ENCODE peak calls at places on chromosome 7, in nine cellular contexts. K is Peyer's patch; G is heart right ventricle; D is CD8-positive, alpha-beta T cell; H is lower lobe of right lung; S is cardiac muscle cell; C is right cardiac atrium; O is small intestine; Q is colonic mucosa. N is an unnamed sample.

GRCh38 chr7:99766484-99767099 is 17.4 kb downstream of the CYP3A4 start:
- DNase-seq in K (no peak), G (no peak), D (no peak), H (no peak), S (no peak), C (no peak), O (no peak), Q (no peak), N (no peak)

GRCh38 chr7:1899201-1899600 is 229.1 kb downstream of the ELFN1 start:
- DNase-seq in K (no peak), G (peak; percentile 50), D (no peak), H (peak; percentile 40), S (no peak), C (peak; percentile 92), O (no peak), Q (no peak), N (no peak)

GRCh38 chr7:112431803-112432202 is 18.5 kb upstream of the IFRD1 start:
- DNase-seq in K (no peak), G (no peak), D (no peak), H (no peak), S (no peak), C (no peak), O (no peak), Q (no peak), N (no peak)

GRCh38 chr7:47329320-47329926 is 252.5 kb downstream of the TNS3 start:
- DNase-seq in K (no peak), G (peak; percentile 45), D (no peak), H (no peak), S (no peak), C (peak; percentile 73), O (no peak), Q (no peak), N (no peak)

GRCh38 chr7:144834516-144835165 is 1.2 kb downstream of the TPK1 start:
- DNase-seq in K (peak; percentile 63), G (no peak), D (peak; percentile 55), H (no peak), S (no peak), C (no peak), O (peak; percentile 66), Q (peak; percentile 61), N (peak; percentile 39)

GRCh38 chr7:139999516-139999915 is 63.2 kb downstream of the PARP12 start:
- DNase-seq in K (no peak), G (no peak), D (no peak), H (no peak), S (no peak), C (no peak), O (no peak), Q (no peak), N (no peak)

GRCh38 chr7:11540271-11540761 is 291.7 kb downstream of the THSD7A start:
- DNase-seq in K (no peak), G (no peak), D (no peak), H (no peak), S (no peak), C (no peak), O (no peak), Q (no peak), N (no peak)

GRCh38 chr7:142785841-142786250 is 15.1 kb downstream of the PRSS2 start:
- DNase-seq in K (peak; percentile 82), G (no peak), D (peak; percentile 81), H (no peak), S (no peak), C (no peak), O (peak; percentile 42), Q (no peak), N (no peak)

GRCh38 chr7:93551063-93551895 is 23.2 kb downstream of the CALCR start:
- DNase-seq in K (no peak), G (no peak), D (no peak), H (no peak), S (peak; percentile 67), C (no peak), O (peak; percentile 3), Q (no peak), N (peak; percentile 84)

GRCh38 chr7:44145419-44145968 is 4.4 kb upstream of the MYL7 start:
- DNase-seq in K (peak; percentile 55), G (no peak), D (peak; percentile 60), H (no peak), S (no peak), C (peak; percentile 75), O (no peak), Q (no peak), N (no peak)

GRCh38 chr7:29289156-29290021 is 94.8 kb downstream of the CHN2 start:
- DNase-seq in K (no peak), G (peak; percentile 22), D (no peak), H (no peak), S (no peak), C (peak; percentile 48), O (no peak), Q (no peak), N (no peak)

GRCh38 chr7:55420535-55420934 is 55.4 kb downstream of the LANCL2 start:
- DNase-seq in K (no peak), G (no peak), D (no peak), H (no peak), S (no peak), C (no peak), O (no peak), Q (no peak), N (no peak)

GRCh38 chr7:73850781-73851207 is 8.5 kb upstream of the METTL27 start:
- DNase-seq in K (peak; percentile 77), G (no peak), D (no peak), H (no peak), S (no peak), C (no peak), O (peak; percentile 82), Q (peak; percentile 63), N (no peak)

GRCh38 chr7:21923663-21924062 is 22.0 kb downstream of the CDCA7L start:
- DNase-seq in K (no peak), G (no peak), D (no peak), H (no peak), S (peak; percentile 68), C (no peak), O (peak; percentile 35), Q (no peak), N (peak; percentile 49)

GRCh38 chr7:82704121-82704520 is 260.5 kb upstream of the CACNA2D1 start:
- DNase-seq in K (no peak), G (no peak), D (no peak), H (no peak), S (no peak), C (no peak), O (no peak), Q (no peak), N (no peak)

GRCh38 chr7:100489824-100490223 is 6.1 kb downstream of the NYAP1 start:
- DNase-seq in K (no peak), G (no peak), D (no peak), H (no peak), S (peak; percentile 85), C (no peak), O (peak; percentile 56), Q (peak; percentile 76), N (peak; percentile 90)

GRCh38 chr7:63038987-63039386 is 959.7 kb upstream of the ZNF722 start:
- DNase-seq in K (no peak), G (no peak), D (no peak), H (no peak), S (no peak), C (no peak), O (no peak), Q (no peak), N (no peak)

GRCh38 chr7:104979167-104979841 is 34.7 kb upstream of the KMT2E start:
- DNase-seq in K (no peak), G (no peak), D (no peak), H (no peak), S (peak; percentile 21), C (no peak), O (no peak), Q (peak; percentile 62), N (peak; percentile 63)
- H3K4me1 ChIP-seq in K (no peaks in the 10 kb centered on the region), G (peaks cover 77% of the 10 kb centered on the region), D (peaks cover 15% of the 10 kb centered on the region), H (peaks cover 72% of the 10 kb centered on the region), S (peaks cover 32% of the 10 kb centered on the region), C (peaks cover 16% of the 10 kb centered on the region), O (no peaks in the 10 kb centered on the region), Q (peaks cover 12% of the 10 kb centered on the region), N (peaks cover 28% of the 10 kb centered on the region)

DNA sequence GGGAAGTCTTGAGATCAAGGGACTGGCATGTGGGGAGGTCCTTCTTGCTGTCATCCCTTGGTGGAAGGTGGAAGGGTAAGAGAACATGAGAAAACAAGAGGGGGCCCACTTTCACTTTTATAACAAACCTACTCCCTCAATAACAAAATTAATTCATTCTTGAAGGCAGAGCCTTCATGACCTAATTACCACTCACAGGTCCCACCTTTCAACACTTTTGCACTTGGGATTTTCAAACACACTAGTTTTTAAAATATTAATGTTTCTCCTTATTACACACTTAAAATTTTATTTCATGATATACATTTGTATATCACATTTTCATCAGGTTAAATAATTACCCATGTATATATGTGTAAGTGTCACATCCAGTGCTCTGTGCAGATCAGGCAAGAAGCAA is 2.0 kb downstream of the ST7 start:
- DNase-seq in K (no peak), G (no peak), D (no peak), H (no peak), S (no peak), C (no peak), O (no peak), Q (no peak), N (no peak)
- H3K4me3 ChIP-seq in K (no peak overlapping the region), G (no peak overlapping the region), D (no peak overlapping the region), H (peak overlapping the region; percentile 86), S (peak overlapping the region; percentile 96), C (peak overlapping the region; percentile 95), O (no peak overlapping the region), Q (no peak overlapping the region), N (peak overlapping the region; percentile 51)

DNA sequence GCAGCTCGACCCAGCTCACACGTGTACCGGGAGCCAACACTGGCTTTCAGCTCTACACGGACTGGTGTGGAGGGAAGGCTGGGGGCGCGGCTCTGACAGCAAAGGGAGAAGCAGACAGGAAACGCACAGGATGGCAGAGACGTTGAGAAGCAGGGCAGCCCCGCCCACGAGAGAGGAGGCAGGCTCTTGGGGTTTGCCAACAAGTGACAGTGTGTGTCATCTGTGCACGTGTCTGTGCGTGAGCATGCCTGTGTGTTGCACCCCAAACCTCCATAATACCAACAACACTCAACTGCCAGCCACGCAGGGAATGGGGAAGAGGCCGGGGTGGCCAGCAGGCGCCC is 64.4 kb upstream of the PDGFA start:
- DNase-seq in K (peak; percentile 81), G (no peak), D (peak; percentile 91), H (peak; percentile 55), S (no peak), C (peak; percentile 59), O (peak; percentile 50), Q (peak; percentile 37), N (no peak)
- H3K4me1 ChIP-seq in K (no peaks in the 10 kb centered on the region), G (no peaks in the 10 kb centered on the region), D (peaks cover 21% of the 10 kb centered on the region), H (no peaks in the 10 kb centered on the region), S (no peaks in the 10 kb centered on the region), C (no peaks in the 10 kb centered on the region), O (no peaks in the 10 kb centered on the region), Q (no peaks in the 10 kb centered on the region), N (no peaks in the 10 kb centered on the region)

DNA sequence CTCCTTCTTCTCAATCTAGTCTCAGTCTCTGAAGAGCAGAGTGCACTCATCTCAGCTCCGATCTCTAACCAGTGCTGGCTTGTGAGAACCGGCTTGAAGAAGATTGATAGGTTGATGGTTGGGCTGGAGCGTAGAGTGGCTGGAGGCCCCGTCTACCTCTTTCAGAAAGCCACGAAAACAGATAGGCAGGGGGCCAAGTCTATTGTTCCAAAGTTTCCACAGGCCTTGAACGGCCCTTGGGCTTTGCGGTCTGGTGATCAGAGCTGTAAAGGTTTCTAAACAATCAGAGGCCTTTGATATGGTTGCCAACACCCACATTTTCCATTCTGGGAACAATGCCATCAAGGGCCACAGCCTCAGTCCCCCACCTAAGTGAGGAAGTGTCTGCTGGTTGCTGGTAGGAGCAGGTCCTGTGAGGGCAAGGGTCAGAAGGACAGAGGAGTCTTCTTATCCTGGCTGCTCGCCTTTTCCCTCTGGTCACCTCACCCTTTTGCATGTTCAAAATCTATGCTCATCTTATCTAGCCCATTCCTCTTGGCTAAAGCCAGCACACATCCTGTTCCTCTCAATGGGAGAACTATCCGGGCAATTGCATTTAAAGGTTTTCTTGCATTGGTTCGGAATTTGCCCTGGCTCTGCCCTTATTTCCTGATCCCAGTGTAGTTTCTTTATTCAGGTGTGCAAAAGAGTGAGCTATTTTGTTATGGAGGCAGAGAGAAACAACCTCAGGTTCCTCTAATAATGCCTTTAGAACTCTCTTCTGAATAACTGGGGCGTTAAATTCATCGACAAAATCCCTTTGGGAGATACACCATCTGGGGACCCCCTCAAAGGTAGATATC is 70.3 kb upstream of the KMT2E start:
- DNase-seq in K (peak; percentile 92), G (peak; percentile 32), D (peak; percentile 60), H (peak; percentile 80), S (peak; percentile 48), C (peak; percentile 74), O (peak; percentile 100), Q (peak; percentile 99), N (peak; percentile 81)
- H3K4me3 ChIP-seq in K (peak overlapping the region; percentile 24), G (no peak overlapping the region), D (peak overlapping the region; percentile 18), H (peak overlapping the region; percentile 19), S (no peak overlapping the region), C (no peak overlapping the region), O (no peak overlapping the region), Q (no peak overlapping the region), N (no peak overlapping the region)

N was measured in HAP-1.